ENCODE peak calls at places on chromosomes 3 and 15, in five cellular contexts. E, L, Z, W and N are unnamed samples.

GRCh38 chr3:32842531-32842931 is 24.7 kb downstream of the TRIM71 start:
- DNase-seq in E (no peak), Z (no peak), L (no peak), W (no peak), N (no peak)

GRCh38 chr3:2300938-2301337 is 202.3 kb downstream of the CNTN4 start:
- DNase-seq in Z (no peak), L (no peak), W (no peak), E (no peak), N (no peak)

GRCh38 chr3:12182687-12183441 is 24.2 kb upstream of the TIMP4 start:
- DNase-seq in Z (no peak), W (no peak), E (no peak), L (no peak), N (no peak)

GRCh38 chr3:45607790-45608189 is 13.2 kb downstream of the LIMD1 start:
- DNase-seq in W (no peak), E (no peak), Z (no peak), L (no peak), N (no peak)

GRCh38 chr15:77537006-77537405 is 95.7 kb downstream of the LINGO1 start:
- DNase-seq in Z (no peak), L (no peak), W (no peak), E (no peak), N (no peak)

GRCh38 chr15:99369250-99369649 is 118.0 kb downstream of the LRRC28 start:
- DNase-seq in Z (no peak), L (no peak), W (no peak), E (no peak), N (no peak)

GRCh38 chr3:10205461-10206165 is 40.9 kb downstream of the IRAK2 start:
- DNase-seq in Z (no peak), L (no peak), W (no peak), E (peak), N (no peak)

GRCh38 chr3:122342803-122343202 is 17.8 kb downstream of the CSTA start:
- DNase-seq in E (no peak), Z (no peak), W (no peak), L (no peak), N (no peak)

GRCh38 chr3:192916455-192917257 is 1.0 kb downstream of the MB21D2 start:
- DNase-seq in W (peak), L (peak), E (peak), Z (peak), N (peak)

GRCh38 chr3:173467501-173467900 is 70.0 kb downstream of the NLGN1 start:
- DNase-seq in W (no peak), Z (no peak), E (no peak), L (no peak), N (no peak)

GRCh38 chr3:59245879-59246501 is 196.2 kb upstream of the CFAP20DC start:
- DNase-seq in L (no peak), W (no peak), Z (peak), E (no peak), N (no peak)

GRCh38 chr3:13657660-13658435 is 108.9 kb downstream of the FBLN2 start:
- DNase-seq in E (peak), W (peak), L (peak), Z (peak), N (peak)

GRCh38 chr3:94522488-94522887 is 459.6 kb downstream of the NSUN3 start:
- DNase-seq in L (peak), Z (peak), E (peak), W (no peak), N (no peak)

GRCh38 chr15:80693682-80694623 is 1.2 kb upstream of the ABHD17C start:
- DNase-seq in W (no peak), E (no peak), L (no peak), Z (no peak), N (no peak)

GRCh38 chr3:166351461-166351860 is 514.2 kb upstream of the BCHE start:
- DNase-seq in L (no peak), E (no peak), Z (no peak), W (no peak), N (no peak)

GRCh38 chr3:27479816-27480543 is 4.2 kb downstream of the SLC4A7 start:
- DNase-seq in Z (no peak), E (no peak), L (no peak), W (no peak), N (no peak)

GRCh38 chr15:57356636-57357035 is 19.7 kb upstream of the CGNL1 start:
- DNase-seq in L (peak), W (no peak), Z (no peak), E (no peak), N (no peak)

GRCh38 chr15:33091983-33092688 is 102.4 kb downstream of the FMN1 start:
- DNase-seq in L (no peak), W (no peak), Z (no peak), E (no peak), N (no peak)

GRCh38 chr15:47959617-47960398 is 161.0 kb upstream of the SLC24A5 start:
- DNase-seq in Z (no peak), E (no peak), L (no peak), W (no peak), N (no peak)

GRCh38 chr3:88195951-88196434 is 46.2 kb downstream of the C3orf38 start:
- DNase-seq in Z (no peak), E (no peak), W (no peak), L (no peak), N (no peak)

GRCh38 chr3:115100172-115100571 is 46.9 kb downstream of the ZBTB20 start:
- DNase-seq in L (peak), Z (no peak), W (no peak), E (peak), N (no peak)

GRCh38 chr3:23916152-23916885 is 471 bp downstream of the NKIRAS1 start:
- DNase-seq in L (no peak), E (no peak), Z (no peak), W (no peak), N (no peak)

GRCh38 chr3:13491206-13491974 is 11.3 kb downstream of the HDAC11 start:
- DNase-seq in Z (no peak), E (no peak), W (no peak), L (no peak), N (no peak)

GRCh38 chr15:92570391-92570790 is 85.2 kb downstream of the FAM174B start:
- DNase-seq in L (no peak), E (no peak), Z (no peak), W (no peak), N (no peak)

GRCh38 chr3:61537366-61537765 is 24.0 kb upstream of the PTPRG start:
- DNase-seq in L (peak), W (peak), E (no peak), Z (no peak), N (peak)

GRCh38 chr15:33865416-33865815 is 102.9 kb upstream of the CHRM5 start:
- DNase-seq in E (no peak), W (no peak), L (no peak), Z (no peak), N (no peak)

GRCh38 chr15:84598993-84599392 is 1.8 kb upstream of the ZSCAN2 start:
- DNase-seq in E (peak), Z (peak), L (peak), W (peak), N (peak)

GRCh38 chr3:122989856-122990575 is 37.5 kb downstream of the SEMA5B start:
- DNase-seq in Z (no peak), L (no peak), E (no peak), W (no peak), N (no peak)

GRCh38 chr15:38266247-38266996 is 13.8 kb downstream of the SPRED1 start:
- DNase-seq in E (no peak), Z (no peak), W (no peak), L (no peak), N (no peak)

GRCh38 chr15:31372635-31373091 is 46.0 kb downstream of the KLF13 start:
- DNase-seq in E (peak), Z (peak), W (peak), L (peak), N (peak)

GRCh38 chr3:4744405-4745239 is 234.6 kb upstream of the BHLHE40 start:
- DNase-seq in E (peak), L (no peak), Z (no peak), W (no peak), N (no peak)

GRCh38 chr3:87206070-87206469 is 21.0 kb upstream of the CHMP2B start:
- DNase-seq in L (no peak), E (peak), W (no peak), Z (no peak), N (no peak)

GRCh38 chr15:66249623-66250174 is 3.9 kb downstream of the MEGF11 start:
- DNase-seq in E (no peak), W (no peak), Z (no peak), L (no peak), N (no peak)

GRCh38 chr3:27632431-27633223 is 89.5 kb downstream of the EOMES start:
- DNase-seq in E (peak), W (peak), L (no peak), Z (peak), N (peak)

DNA sequence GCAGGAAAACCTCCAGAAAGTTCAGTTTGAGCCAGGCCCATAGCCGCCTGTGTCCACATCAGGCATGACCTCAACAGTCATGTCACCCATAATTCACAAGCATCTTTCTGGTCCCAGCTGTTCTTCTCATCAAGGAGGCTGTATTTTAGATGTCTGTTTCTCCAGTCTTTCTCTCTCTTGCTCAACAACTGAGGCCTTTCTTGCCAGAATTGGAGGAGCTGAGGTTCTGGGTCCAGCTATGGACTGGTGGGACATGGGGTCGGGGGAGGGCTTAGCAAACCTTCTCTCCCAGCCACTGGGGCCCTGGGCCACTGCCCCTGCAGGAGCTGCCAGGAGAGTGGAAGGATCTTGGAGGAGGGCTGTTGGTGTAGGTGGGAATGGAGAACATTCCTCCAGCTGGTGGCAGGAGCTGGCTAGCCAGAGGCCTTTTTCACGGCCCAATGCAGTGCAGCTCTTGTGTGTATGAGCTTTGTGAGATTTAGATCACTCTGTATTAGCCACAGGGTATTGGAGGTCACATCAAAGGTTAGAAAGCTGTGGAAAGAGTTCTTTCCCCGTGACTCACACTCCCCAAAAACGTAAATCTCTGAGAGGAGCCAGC is 23.5 kb downstream of the MAGEF1 start:
- DNase-seq in W (no peak), E (no peak), L (no peak), Z (no peak), N (no peak)
- TF ChIP-seq CTCF in W (no peak), E (no peak), L (no peak), Z (no peak), N (no peak)

DNA sequence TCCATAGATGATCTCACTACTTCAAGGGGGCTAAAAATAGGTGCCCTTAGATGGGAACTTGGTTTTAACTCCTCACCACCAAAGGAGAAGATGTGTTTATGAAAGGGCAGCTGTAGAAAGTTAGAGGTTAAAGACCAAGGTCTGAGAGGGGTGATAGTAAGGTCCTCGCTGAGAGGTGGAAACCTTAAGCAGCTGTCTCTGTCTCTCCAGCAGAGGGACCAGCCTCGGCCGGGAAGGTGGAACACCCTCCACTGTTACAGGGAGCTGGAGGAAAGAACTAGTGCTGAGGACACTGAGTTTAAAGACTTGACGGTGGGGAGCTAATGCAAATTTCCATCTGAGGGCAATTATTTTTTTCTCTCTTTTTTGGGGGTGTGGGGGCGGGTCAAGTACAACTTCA is 8.9 kb upstream of the RLBP1 start:
- DNase-seq in E (no peak), L (no peak), W (no peak), Z (no peak), N (no peak)
- TF ChIP-seq CTCF in E (no peak), L (peak), W (no peak), Z (peak), N (no peak)

GRCh38 chr3:20079621-20080020 is 39.4 kb downstream of the KAT2B start:
- DNase-seq in Z (no peak), W (no peak), L (no peak), E (no peak), N (no peak)

GRCh38 chr3:20078194-20078709 is 38.0 kb downstream of the KAT2B start:
- DNase-seq in Z (no peak), E (no peak), W (no peak), L (no peak), N (no peak)

GRCh38 chr3:20076296-20076997 is 36.2 kb downstream of the KAT2B start:
- DNase-seq in W (no peak), Z (no peak), L (no peak), E (no peak), N (no peak)

GRCh38 chr3:20075197-20075596 is 35.0 kb downstream of the KAT2B start:
- DNase-seq in W (no peak), E (no peak), L (no peak), Z (no peak), N (no peak)

GRCh38 chr3:20077054-20077453 is 36.8 kb downstream of the KAT2B start:
- DNase-seq in W (no peak), L (no peak), Z (no peak), E (no peak), N (no peak)
- TF ChIP-seq CTCF in W (no peak), L (no peak), Z (no peak), E (no peak), N (no peak)

GRCh38 chr15:43463998-43464397 is 29.0 kb downstream of the TP53BP1 start:
- DNase-seq in L (no peak), W (no peak), E (no peak), Z (no peak), N (no peak)
- TF ChIP-seq CTCF in L (no peak), W (no peak), E (no peak), Z (no peak), N (no peak)

DNA sequence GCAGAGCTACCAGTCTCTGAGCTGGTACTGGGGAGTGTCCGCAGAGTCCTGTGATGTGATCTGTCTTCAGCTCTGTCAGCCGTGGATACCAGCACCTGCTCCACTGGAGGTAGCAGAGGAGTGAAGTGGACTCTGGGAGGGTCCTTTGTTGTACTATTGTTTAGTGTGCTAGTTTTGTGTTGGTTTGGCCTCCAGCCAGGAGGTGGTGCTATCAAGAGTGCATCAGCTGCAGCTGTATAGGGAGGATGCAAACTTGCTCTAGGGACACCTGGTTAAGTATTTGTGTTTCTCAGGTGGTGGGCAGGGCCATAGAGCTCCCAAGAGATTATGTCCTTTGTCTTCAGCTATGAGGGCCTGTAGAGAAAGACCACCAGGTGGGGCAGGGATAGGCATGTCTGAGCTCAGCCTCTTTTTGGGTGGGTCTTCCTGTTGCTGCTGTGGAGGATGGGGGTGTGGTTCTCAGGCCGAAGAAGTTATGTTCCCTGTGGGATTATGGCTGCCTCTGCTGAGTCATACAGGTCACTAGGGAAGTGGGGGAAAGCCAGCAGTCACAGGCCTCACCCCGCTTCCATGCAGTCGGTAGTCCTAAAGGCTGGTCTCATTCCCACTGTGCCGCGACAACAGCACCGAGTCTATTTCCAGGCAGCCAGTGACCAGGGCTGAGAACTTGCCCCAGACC is 443.2 kb upstream of the TBL1XR1 start:
- DNase-seq in L (no peak), Z (peak), E (no peak), W (no peak), N (no peak)
- TF ChIP-seq CTCF in L (no peak), Z (no peak), E (no peak), W (no peak), N (no peak)

DNA sequence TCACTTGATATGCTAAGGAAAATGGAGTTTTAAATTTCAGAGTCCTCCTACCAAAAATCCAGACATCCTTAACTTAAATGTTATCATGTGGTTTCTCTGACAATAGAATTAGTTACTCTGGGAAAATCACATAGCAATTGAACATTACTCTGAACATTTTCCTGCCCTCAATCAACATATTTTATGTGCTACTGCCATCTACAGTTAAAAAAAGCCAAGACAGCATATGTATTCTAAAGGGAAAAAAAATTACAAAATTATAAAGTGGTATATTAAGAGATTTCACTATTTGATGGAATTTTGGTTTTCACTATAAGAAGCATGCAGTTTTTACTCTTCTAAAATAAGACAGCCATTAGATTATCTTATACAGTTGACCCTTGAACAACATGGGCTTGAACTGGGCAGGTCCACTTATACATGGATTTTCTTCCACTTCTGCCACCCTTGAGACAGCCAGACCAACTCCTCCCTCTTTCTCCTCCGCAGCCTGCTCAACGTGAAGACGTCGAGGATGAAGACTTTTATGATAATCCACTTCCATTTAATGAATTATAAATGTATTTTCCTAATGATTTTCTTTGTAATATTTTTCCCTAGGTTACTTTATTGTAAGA is 122.3 kb downstream of the ATP1B3 start:
- DNase-seq in Z (no peak), E (peak), W (no peak), L (peak), N (no peak)
- TF ChIP-seq CTCF in Z (peak), E (peak), W (no peak), L (peak), N (no peak)

DNA sequence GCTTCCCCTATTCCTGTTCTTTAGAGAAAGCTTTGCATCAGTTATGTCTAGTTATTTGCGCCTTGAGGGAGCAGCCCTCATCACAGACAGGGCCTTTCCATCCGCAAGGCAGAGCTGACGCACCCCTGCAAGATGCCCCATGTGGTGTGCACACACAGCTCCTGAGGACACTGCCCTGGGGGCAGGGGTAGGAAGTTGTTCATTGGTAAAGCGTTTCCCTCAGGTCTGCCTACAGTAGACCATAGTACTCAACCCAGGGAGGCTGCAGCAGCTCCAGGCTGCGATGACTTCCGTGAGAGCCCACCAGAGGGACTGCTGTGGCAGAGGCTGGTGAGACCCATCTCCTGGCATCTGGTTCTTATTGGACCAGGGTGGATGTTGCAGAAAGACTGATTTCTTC is 55.1 kb upstream of the PLXNA1 start:
- DNase-seq in E (no peak), W (no peak), L (no peak), Z (peak), N (no peak)
- TF ChIP-seq CTCF in E (no peak), W (no peak), L (no peak), Z (peak), N (no peak)

DNA sequence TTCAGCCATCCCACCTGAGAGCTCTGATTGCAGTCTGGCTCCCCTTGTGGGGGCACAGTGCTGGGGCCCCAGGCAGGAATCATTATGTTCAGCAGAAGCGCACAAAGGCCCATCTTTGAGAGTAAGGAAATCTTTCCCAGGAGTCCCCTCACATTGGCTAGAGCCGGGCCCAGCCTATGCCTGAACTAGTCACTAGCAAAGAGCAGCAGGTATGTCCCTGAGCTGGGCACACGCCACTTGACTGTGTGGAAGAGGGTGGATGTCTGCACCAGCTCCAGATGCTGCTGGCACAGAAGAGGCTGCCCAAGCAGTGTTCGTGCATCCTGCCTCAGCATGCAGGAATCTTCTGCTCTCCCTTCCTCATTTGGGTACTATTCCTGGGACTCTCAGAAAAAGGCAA is 26.3 kb downstream of the NR1I2 start:
- DNase-seq in E (no peak), L (no peak), Z (no peak), W (no peak), N (no peak)
- TF ChIP-seq CTCF in E (no peak), L (no peak), Z (no peak), W (no peak), N (no peak)

DNA sequence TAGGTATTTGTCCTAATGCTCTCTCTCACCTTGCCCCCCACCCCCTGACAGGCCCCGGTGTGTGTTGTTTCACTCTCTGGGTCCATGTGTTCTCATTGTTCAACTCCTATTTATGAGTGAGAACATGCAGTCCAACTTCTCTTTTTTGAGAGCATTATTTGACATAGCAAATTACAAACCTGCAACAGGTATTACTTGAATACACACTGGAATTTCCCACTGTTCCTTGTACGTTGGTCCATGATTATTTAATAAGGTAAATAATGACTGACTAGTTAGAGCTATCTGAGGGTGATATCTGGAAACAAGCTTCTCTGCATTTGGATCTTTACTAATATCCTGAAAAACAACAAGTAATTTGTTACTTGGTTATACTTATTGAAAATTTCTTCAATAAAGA is 24.1 kb downstream of the ICE2 start:
- DNase-seq in Z (no peak), W (no peak), E (no peak), L (no peak), N (no peak)
- TF ChIP-seq CTCF in Z (no peak), W (no peak), E (no peak), L (no peak), N (no peak)